ENCODE peak calls at places on chromosomes 12 and 14, in six cellular contexts. N, J, H, K, C and V are unnamed samples.

GRCh38 chr14:53035336-53035735 is 84.5 kb upstream of the FERMT2 start:
- DNase-seq in N (no peak), J (no peak), H (no peak), K (no peak), C (no peak), V (no peak)

GRCh38 chr12:104653730-104654328 is 197.1 kb downstream of the CHST11 start:
- DNase-seq in N (no peak), J (no peak), H (no peak), K (no peak), C (no peak), V (no peak)

GRCh38 chr14:59187802-59188460 is 536 bp upstream of the DAAM1 start:
- DNase-seq in N (peak), J (peak), H (no peak), K (no peak), C (peak), V (no peak)

GRCh38 chr12:944201-944600 is 5.3 kb downstream of the RAD52 start:
- DNase-seq in N (no peak), J (no peak), H (no peak), K (no peak), C (no peak), V (no peak)

GRCh38 chr12:87982208-87982607 is 47.0 kb downstream of the C12orf50 start:
- DNase-seq in N (no peak), J (no peak), H (no peak), K (no peak), C (no peak), V (no peak)

GRCh38 chr12:117874842-117875434 is 93.9 kb downstream of the KSR2 start:
- DNase-seq in N (peak), J (peak), H (peak), K (peak), C (peak), V (no peak)

GRCh38 chr12:79725987-79726386 is 35.2 kb upstream of the PAWR start:
- DNase-seq in N (no peak), J (no peak), H (no peak), K (no peak), C (no peak), V (no peak)

GRCh38 chr14:77809011-77809410 is 9.1 kb downstream of the ADCK1 start:
- DNase-seq in N (no peak), J (no peak), H (no peak), K (no peak), C (no peak), V (no peak)

GRCh38 chr12:69008510-69008909 is 75.5 kb upstream of the CPM start:
- DNase-seq in N (no peak), J (no peak), H (no peak), K (no peak), C (no peak), V (no peak)

GRCh38 chr12:29640589-29641345 is 143.0 kb downstream of the TMTC1 start:
- DNase-seq in N (peak), J (no peak), H (peak), K (no peak), C (peak), V (no peak)

GRCh38 chr12:88361493-88361892 is 218.8 kb downstream of the KITLG start:
- DNase-seq in N (no peak), J (no peak), H (no peak), K (no peak), C (no peak), V (no peak)

GRCh38 chr12:11576104-11576503 is 73.4 kb upstream of the ETV6 start:
- DNase-seq in N (no peak), J (no peak), H (no peak), K (no peak), C (no peak), V (no peak)

GRCh38 chr12:70724444-70724843 is 87.2 kb upstream of the PTPRB start:
- DNase-seq in N (no peak), J (no peak), H (peak), K (no peak), C (no peak), V (no peak)

GRCh38 chr14:32824195-32824594 is 114.5 kb upstream of the NPAS3 start:
- DNase-seq in N (no peak), J (no peak), H (no peak), K (no peak), C (no peak), V (no peak)

GRCh38 chr12:51056242-51056641 is 8.1 kb downstream of the LETMD1 start:
- DNase-seq in N (no peak), J (no peak), H (no peak), K (peak), C (peak), V (no peak)

GRCh38 chr14:78983126-78983525 is 813.0 kb downstream of the NRXN3 start:
- DNase-seq in N (no peak), J (no peak), H (no peak), K (no peak), C (no peak), V (no peak)

GRCh38 chr14:101774006-101774755 is 12.7 kb downstream of the PPP2R5C start:
- DNase-seq in N (no peak), J (no peak), H (no peak), K (no peak), C (no peak), V (no peak)

GRCh38 chr12:111074965-111075364 is 154.6 kb upstream of the MYL2 start:
- DNase-seq in N (no peak), J (no peak), H (no peak), K (no peak), C (no peak), V (no peak)

GRCh38 chr14:77143071-77143470 is 1.5 kb upstream of the ZDHHC22 start:
- DNase-seq in N (no peak), J (no peak), H (no peak), K (no peak), C (no peak), V (no peak)

GRCh38 chr14:29370024-29370423 is 557.6 kb downstream of the PRKD1 start:
- DNase-seq in N (no peak), J (no peak), H (no peak), K (no peak), C (no peak), V (no peak)

GRCh38 chr14:40859065-40859464 is 747.6 kb upstream of the LRFN5 start:
- DNase-seq in N (no peak), J (no peak), H (no peak), K (no peak), C (no peak), V (no peak)

GRCh38 chr14:59816931-59817330 is 53.6 kb downstream of the RTN1 start:
- DNase-seq in N (no peak), J (no peak), H (no peak), K (no peak), C (no peak), V (no peak)

GRCh38 chr12:2854669-2855453 is 2.0 kb downstream of the TEX52 start:
- DNase-seq in N (no peak), J (no peak), H (no peak), K (no peak), C (no peak), V (no peak)

GRCh38 chr14:105286759-105287144 is 14.0 kb downstream of the BRF1 start:
- DNase-seq in N (no peak), J (no peak), H (no peak), K (no peak), C (no peak), V (no peak)

GRCh38 chr12:94099191-94099983 is 49.0 kb upstream of the PLXNC1 start:
- DNase-seq in N (no peak), J (no peak), H (no peak), K (no peak), C (peak), V (no peak)

GRCh38 chr12:11688831-11689230 is 39.4 kb downstream of the ETV6 start:
- DNase-seq in N (no peak), J (no peak), H (no peak), K (no peak), C (no peak), V (no peak)

GRCh38 chr14:61288228-61288627 is 7.1 kb upstream of the TMEM30B start:
- DNase-seq in N (no peak), J (no peak), H (no peak), K (no peak), C (no peak), V (no peak)

GRCh38 chr14:61290686-61291085 is 9.5 kb upstream of the TMEM30B start:
- DNase-seq in N (no peak), J (no peak), H (no peak), K (no peak), C (no peak), V (no peak)

GRCh38 chr14:61287196-61287595 is 6.1 kb upstream of the TMEM30B start:
- DNase-seq in N (no peak), J (no peak), H (no peak), K (no peak), C (no peak), V (no peak)

GRCh38 chr14:61285364-61285763 is 4.2 kb upstream of the TMEM30B start:
- DNase-seq in N (no peak), J (no peak), H (no peak), K (no peak), C (no peak), V (no peak)

GRCh38 chr14:61288720-61289119 is 7.6 kb upstream of the TMEM30B start:
- DNase-seq in N (no peak), J (no peak), H (no peak), K (no peak), C (no peak), V (no peak)
- TF ChIP-seq CTCF in N (no peak), J (no peak), H (no peak), K (no peak), C (no peak), V (no peak)

DNA sequence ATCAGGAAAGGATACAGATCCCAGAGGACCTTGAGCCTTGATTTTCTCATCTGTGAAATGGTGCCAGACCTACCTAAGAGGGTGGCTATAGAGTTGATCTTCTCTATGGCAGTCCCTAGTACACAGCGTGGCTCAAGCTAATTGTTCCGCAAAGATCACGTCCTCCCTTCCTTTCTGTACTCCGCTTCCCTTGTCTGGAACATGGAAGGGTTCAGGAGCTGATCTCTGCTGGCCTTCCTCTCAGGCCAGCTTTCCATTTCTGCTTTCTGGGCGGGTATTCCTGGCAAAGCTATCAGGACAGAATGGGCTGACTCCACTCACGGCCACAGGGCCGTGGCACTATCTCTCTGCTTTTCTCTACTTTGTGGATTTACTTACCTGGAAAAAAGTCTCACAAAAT is 6.5 kb downstream of the CAMKK2 start:
- DNase-seq in N (no peak), J (no peak), H (no peak), K (no peak), C (no peak), V (no peak)
- H3K27ac ChIP-seq in N (peak), J (no peak), H (no peak), K (peak), C (no peak), V (peak)

DNA sequence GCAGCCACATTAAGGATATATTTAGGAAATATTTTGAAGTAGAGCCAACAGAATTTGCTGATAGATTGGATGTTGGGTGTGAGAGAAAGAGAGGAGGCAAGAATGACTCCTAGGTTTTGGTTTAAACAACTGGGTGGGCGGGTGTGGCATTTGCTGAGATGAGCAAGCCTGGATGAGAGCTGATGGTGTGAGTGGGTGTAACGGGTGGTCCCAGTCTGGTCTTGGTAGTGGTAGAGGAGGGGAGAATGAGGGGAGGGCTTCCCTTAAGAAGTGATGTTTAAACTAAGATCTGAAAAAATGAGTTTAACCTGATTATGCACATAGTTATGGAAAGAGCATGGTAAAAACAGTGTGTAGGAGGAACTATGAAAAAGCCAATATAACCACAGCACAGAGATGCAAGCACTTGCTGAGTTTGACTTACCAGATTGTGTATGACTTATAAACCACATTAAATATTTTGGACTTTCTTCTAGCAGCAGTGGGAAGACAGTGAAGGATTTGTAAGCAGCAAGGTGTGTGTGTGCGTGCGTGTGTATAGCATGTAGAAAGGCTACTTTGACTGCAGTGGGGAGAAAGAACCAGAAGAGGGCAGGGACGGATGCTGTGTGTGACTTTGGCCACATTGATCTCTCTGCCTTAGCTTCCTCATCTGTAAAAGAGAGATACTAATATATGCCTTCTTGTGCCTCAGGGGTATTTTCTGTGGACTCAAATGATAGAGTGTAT is 139.7 kb downstream of the PRIMA1 start:
- DNase-seq in N (no peak), J (no peak), H (peak), K (no peak), C (no peak), V (no peak)
- TF ChIP-seq CTCF in N (peak), J (peak), H (peak), K (no peak), C (no peak), V (no peak)

GRCh38 chr12:90899456-90900182 is 55.4 kb downstream of the CCER1 start:
- DNase-seq in N (no peak), J (no peak), H (no peak), K (no peak), C (no peak), V (no peak)
- H3K27ac ChIP-seq in N (no peak), J (no peak), H (no peak), K (no peak), C (no peak), V (no peak)